ENCODE peak calls at places on chromosome 5, in ten cellular contexts. M is AG09309, C is A549, X is body of pancreas, E is GM20000, P is endothelial cell, T is HepG2, O is brain microvascular endothelial cell, W is progenitor cell of endocrine pancreas, S is fibroblast of the aortic adventitia. V is an unnamed sample.

GRCh38 chr5:39249560-39250274 is 30.4 kb upstream of the FYB1 start:
- DNase-seq in T (no peak), X (no peak), E (no peak), S (no peak), M (no peak), O (no peak), W (no peak), P (no peak), C (no peak), V (no peak)

GRCh38 chr5:56561-57290 is 35.2 kb upstream of the PLEKHG4B start:
- DNase-seq in M (no peak), C (no peak), E (peak), T (no peak), P (peak), X (no peak), O (peak), S (peak), W (peak), V (no peak)

GRCh38 chr5:133371371-133372155 is 240.8 kb downstream of the FSTL4 start:
- DNase-seq in M (no peak), S (no peak), C (no peak), E (no peak), P (no peak), O (no peak), T (no peak), X (no peak), W (no peak), V (peak)

GRCh38 chr5:122756263-122756911 is 18.5 kb upstream of the SNX2 start:
- DNase-seq in E (peak), P (no peak), T (no peak), C (no peak), W (no peak), O (peak), S (peak), X (no peak), M (peak), V (no peak)

GRCh38 chr5:177378884-177379883 is 5.0 kb upstream of the SLC34A1 start:
- DNase-seq in E (peak), S (peak), O (peak), M (no peak), P (no peak), C (peak), X (no peak), W (no peak), T (peak), V (no peak)

GRCh38 chr5:90590-91547 is 1.1 kb upstream of the PLEKHG4B start:
- DNase-seq in X (peak), O (peak), T (no peak), W (no peak), P (no peak), S (no peak), E (peak), C (no peak), M (no peak), V (peak)

GRCh38 chr5:177312649-177313181 is 1.0 kb upstream of the MXD3 start:
- DNase-seq in E (no peak), T (peak), P (no peak), M (no peak), O (no peak), X (no peak), C (no peak), W (no peak), S (no peak), V (peak)

GRCh38 chr5:93156566-93156965 is 424.5 kb downstream of the NR2F1-AS1 start:
- DNase-seq in E (no peak), T (no peak), X (no peak), C (no peak), P (no peak), W (no peak), O (no peak), S (no peak), M (no peak), V (no peak)

GRCh38 chr5:55187370-55187769 is 14.4 kb upstream of the CDC20B start:
- DNase-seq in W (no peak), T (no peak), C (no peak), M (no peak), S (no peak), O (no peak), X (no peak), E (no peak), P (no peak), V (no peak)
- TF ChIP-seq CTCF in W (peak), T (peak), C (peak), M (peak), S (peak), O (peak), X (peak), E (no peak), P (no peak), V (peak)

GRCh38 chr5:54517174-54517511 is 416 bp upstream of the SNX18 start:
- DNase-seq in P (no peak), E (no peak), M (no peak), S (no peak), W (no peak), X (no peak), C (peak), O (no peak), T (no peak), V (no peak)

GRCh38 chr5:54515634-54516033 is 1.9 kb upstream of the SNX18 start:
- DNase-seq in P (no peak), S (no peak), T (no peak), X (no peak), O (no peak), M (no peak), C (no peak), E (no peak), W (no peak), V (no peak)

GRCh38 chr5:54514841-54515432 is 2.6 kb upstream of the SNX18 start:
- DNase-seq in M (no peak), T (no peak), X (no peak), E (no peak), S (peak), P (no peak), W (no peak), O (peak), C (no peak), V (no peak)

GRCh38 chr5:54516051-54516645 is 1.4 kb upstream of the SNX18 start:
- DNase-seq in M (no peak), P (no peak), E (no peak), X (no peak), O (no peak), T (no peak), S (no peak), W (no peak), C (no peak), V (no peak)

GRCh38 chr5:54514269-54514668 is 3.3 kb upstream of the SNX18 start:
- DNase-seq in X (no peak), C (no peak), T (peak), M (no peak), E (no peak), P (no peak), W (no peak), S (no peak), O (no peak), V (no peak)
- TF ChIP-seq CTCF in X (no peak), C (no peak), T (no peak), M (no peak), E (no peak), P (no peak), W (no peak), S (no peak), O (no peak), V (peak)

GRCh38 chr5:96259211-96259772 is 173.8 kb downstream of the PCSK1 start:
- DNase-seq in C (peak), E (no peak), X (no peak), T (peak), M (no peak), P (no peak), O (no peak), W (no peak), S (peak), V (no peak)

GRCh38 chr5:96260009-96260408 is 173.0 kb downstream of the PCSK1 start:
- DNase-seq in T (no peak), P (no peak), M (no peak), X (no peak), S (peak), C (no peak), O (no peak), E (no peak), W (no peak), V (no peak)

GRCh38 chr5:96258692-96259091 is 174.4 kb downstream of the PCSK1 start:
- DNase-seq in E (no peak), X (no peak), P (no peak), S (no peak), T (no peak), M (no peak), W (no peak), C (no peak), O (no peak), V (no peak)

GRCh38 chr5:96256795-96257470 is 176.1 kb downstream of the PCSK1 start:
- DNase-seq in C (peak), S (peak), P (no peak), W (no peak), X (no peak), M (no peak), E (peak), T (no peak), O (peak), V (no peak)

DNA sequence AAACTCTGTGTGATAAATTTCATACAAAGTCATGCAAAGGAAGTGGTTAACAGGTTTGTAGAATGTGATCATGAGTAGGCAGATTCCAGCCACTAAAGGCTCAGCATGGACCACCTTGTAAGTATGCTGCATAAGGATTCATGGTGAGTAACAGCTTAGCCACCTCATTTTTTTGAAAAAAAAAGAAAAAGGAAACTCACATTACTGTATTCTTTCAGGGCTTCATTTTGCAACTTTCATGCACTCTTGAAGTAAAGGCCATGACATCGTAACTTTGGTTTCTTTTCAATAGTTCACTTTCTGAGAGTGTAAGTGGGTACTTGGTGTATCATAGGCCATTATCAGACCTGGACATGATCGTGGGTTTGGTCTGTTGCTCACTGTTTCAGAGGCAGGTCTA is 175.1 kb downstream of the PCSK1 start:
- DNase-seq in C (no peak), O (peak), S (peak), E (no peak), W (no peak), M (no peak), P (no peak), X (no peak), T (no peak), V (no peak)
- TF ChIP-seq CTCF in C (no peak), O (no peak), S (no peak), E (no peak), W (no peak), M (no peak), P (no peak), X (no peak), T (no peak), V (no peak)

GRCh38 chr5:140794594-140795258 is at the start of gene PCDHA2:
- DNase-seq in S (no peak), M (no peak), W (no peak), T (no peak), E (no peak), X (no peak), C (peak), O (no peak), P (no peak), V (no peak)
- TF ChIP-seq CTCF in S (no peak), M (peak), W (peak), T (no peak), E (no peak), X (peak), C (no peak), O (peak), P (no peak), V (peak)